ENCODE peak calls at places on chromosomes 16 and 17, in nine cellular contexts. A, N, Z, J, Y, W, B, O and P are unnamed samples. For H3K36me3, the result is how much of the 10 kb centered on the place peaks cover.

GRCh38 chr16:1509307-1510221 is 16.4 kb downstream of the TELO2 start:
- DNase-seq in N (peak), J (no peak), Z (no peak), A (no peak), B (no peak), Y (no peak), O (no peak), W (peak), P (no peak)

GRCh38 chr17:6544770-6545169 is 11.6 kb downstream of the PITPNM3 start:
- DNase-seq in W (no peak), Z (no peak), N (no peak), Y (peak), O (no peak), B (no peak), A (no peak), J (no peak), P (no peak)

GRCh38 chr17:47733047-47733413 is at the start of gene TBX21:
- DNase-seq in O (peak), Z (peak), A (no peak), Y (peak), B (peak), W (peak), N (peak), J (peak), P (peak)

GRCh38 chr17:69448431-69449102 is 34.1 kb downstream of the MAP2K6 start:
- DNase-seq in J (peak), A (peak), N (peak), Z (no peak), B (peak), Y (no peak), W (no peak), O (peak), P (no peak)

GRCh38 chr16:31708348-31708747 is 165.3 kb upstream of the ZNF267 start:
- DNase-seq in Y (no peak), J (no peak), A (no peak), Z (no peak), B (no peak), N (no peak), O (no peak), W (no peak), P (no peak)

GRCh38 chr16:74563828-74564263 is 43.1 kb downstream of the GLG1 start:
- DNase-seq in B (no peak), A (no peak), O (peak), Y (peak), W (no peak), J (no peak), N (peak), Z (no peak), P (no peak)

GRCh38 chr17:18862011-18862410 is 4.1 kb downstream of the PRPSAP2 start:
- DNase-seq in J (no peak), B (peak), N (no peak), Y (no peak), Z (no peak), W (no peak), A (no peak), O (no peak), P (no peak)

GRCh38 chr16:87446479-87446878 is 46.3 kb downstream of the ZCCHC14 start:
- DNase-seq in B (no peak), O (no peak), N (no peak), Z (no peak), Y (no peak), J (no peak), A (no peak), W (no peak), P (no peak)

GRCh38 chr17:59837362-59838195 is 55.2 kb downstream of the TUBD1 start:
- DNase-seq in B (peak), A (peak), N (no peak), Y (no peak), O (peak), J (no peak), Z (peak), W (peak), P (no peak)

GRCh38 chr17:48024149-48025039 is 13.2 kb downstream of the COPZ2 start:
- DNase-seq in Z (no peak), J (no peak), A (no peak), B (peak), N (peak), W (peak), Y (peak), O (peak), P (peak)

GRCh38 chr16:64830653-64831052 is 291.2 kb downstream of the CDH11 start:
- DNase-seq in Y (no peak), B (no peak), J (no peak), N (no peak), Z (no peak), O (no peak), W (no peak), A (no peak), P (no peak)

DNA sequence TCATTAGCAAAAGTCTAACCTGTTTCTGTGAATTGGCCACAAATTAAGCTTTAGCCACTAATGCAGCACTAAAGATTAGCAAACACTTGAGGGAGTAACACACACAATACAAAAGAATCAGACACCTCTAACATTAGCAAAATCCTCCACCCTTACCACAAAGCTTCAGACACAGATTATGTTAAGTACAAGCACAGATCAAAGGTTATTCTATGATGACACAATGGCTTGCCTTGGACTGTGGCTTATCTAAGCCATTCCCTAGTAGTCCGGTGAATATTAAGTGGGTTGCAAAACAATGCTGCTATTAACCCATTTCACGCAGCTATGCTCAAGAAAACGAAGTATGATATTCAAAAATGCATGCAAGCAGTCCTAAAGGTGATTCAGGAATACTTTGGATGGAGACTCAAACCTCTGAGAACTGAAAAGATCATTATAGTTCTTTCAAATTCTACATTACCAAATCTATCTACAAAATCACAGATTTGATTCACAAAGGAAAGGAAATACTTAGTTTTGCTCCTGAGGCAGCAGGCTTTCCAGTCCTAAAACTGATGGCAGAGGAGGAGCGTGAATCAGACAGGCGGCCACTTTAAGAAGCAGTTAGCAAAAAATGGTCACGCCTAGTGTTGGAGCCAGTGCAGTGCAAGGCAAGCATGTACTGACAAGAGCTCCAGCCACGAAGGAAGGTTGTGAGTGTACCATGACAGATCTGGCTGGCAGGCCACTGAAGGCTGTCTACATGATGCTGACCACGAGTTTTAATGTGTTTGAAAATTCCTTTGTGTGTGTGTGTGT is 67.2 kb downstream of the PARN start:
- DNase-seq in O (peak), W (no peak), J (no peak), Y (no peak), A (no peak), N (peak), Z (no peak), B (peak), P (peak)
- TF ChIP-seq CTCF in O (peak), W (no peak), J (no peak), Y (no peak), A (no peak), N (peak), Z (peak), B (peak), P (no peak)

DNA sequence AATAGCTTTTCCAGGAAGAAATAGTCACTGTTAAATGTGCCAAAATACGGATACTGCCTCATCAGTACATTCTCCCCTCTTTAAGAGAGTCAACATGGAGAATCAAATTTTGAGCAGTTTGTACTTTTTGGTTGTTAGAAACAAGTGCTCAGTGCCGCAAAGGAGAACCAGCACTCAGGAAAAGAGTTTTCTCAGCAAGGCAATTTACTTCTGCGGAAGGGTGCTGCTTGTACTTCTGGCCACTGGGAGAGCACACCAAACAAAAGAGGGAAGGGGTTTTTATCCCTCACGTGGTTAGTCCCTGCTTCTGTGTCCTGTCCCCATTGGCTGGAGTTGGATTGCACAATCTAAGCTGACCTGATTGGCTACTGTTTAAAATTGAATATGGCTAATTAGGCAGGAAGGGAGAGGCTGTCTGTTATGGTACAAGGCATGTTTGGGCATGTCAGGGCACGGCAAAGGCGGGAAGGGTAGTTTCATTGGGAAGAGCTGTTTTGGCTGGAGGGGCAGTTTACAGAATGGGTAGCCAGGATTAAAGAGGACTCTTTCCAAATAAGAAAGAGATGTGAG is 499.3 kb downstream of the CDH13 start:
- DNase-seq in O (no peak), J (no peak), A (no peak), B (no peak), W (no peak), N (no peak), Y (no peak), Z (no peak), P (no peak)
- H3K36me3 ChIP-seq in O (under half), J (under half), A (under half), B (under half), W (under half), N (under half), Y (under half), Z (under half), P (under half)

GRCh38 chr17:40615295-40615988 is 32.2 kb downstream of the SMARCE1 start:
- DNase-seq in B (peak), N (no peak), A (peak), Z (no peak), J (peak), O (peak), W (no peak), Y (no peak), P (peak)

GRCh38 chr17:40616592-40616991 is 31.0 kb downstream of the SMARCE1 start:
- DNase-seq in A (no peak), J (no peak), O (no peak), Z (no peak), Y (no peak), B (no peak), W (no peak), N (no peak), P (no peak)

GRCh38 chr17:40615989-40616476 is 31.6 kb downstream of the SMARCE1 start:
- DNase-seq in W (no peak), Y (no peak), B (no peak), J (no peak), N (no peak), Z (no peak), A (no peak), O (no peak), P (no peak)

GRCh38 chr17:40613755-40614154 is 33.9 kb downstream of the SMARCE1 start:
- DNase-seq in Z (no peak), B (no peak), W (no peak), A (no peak), Y (no peak), J (no peak), O (no peak), N (no peak), P (no peak)

DNA sequence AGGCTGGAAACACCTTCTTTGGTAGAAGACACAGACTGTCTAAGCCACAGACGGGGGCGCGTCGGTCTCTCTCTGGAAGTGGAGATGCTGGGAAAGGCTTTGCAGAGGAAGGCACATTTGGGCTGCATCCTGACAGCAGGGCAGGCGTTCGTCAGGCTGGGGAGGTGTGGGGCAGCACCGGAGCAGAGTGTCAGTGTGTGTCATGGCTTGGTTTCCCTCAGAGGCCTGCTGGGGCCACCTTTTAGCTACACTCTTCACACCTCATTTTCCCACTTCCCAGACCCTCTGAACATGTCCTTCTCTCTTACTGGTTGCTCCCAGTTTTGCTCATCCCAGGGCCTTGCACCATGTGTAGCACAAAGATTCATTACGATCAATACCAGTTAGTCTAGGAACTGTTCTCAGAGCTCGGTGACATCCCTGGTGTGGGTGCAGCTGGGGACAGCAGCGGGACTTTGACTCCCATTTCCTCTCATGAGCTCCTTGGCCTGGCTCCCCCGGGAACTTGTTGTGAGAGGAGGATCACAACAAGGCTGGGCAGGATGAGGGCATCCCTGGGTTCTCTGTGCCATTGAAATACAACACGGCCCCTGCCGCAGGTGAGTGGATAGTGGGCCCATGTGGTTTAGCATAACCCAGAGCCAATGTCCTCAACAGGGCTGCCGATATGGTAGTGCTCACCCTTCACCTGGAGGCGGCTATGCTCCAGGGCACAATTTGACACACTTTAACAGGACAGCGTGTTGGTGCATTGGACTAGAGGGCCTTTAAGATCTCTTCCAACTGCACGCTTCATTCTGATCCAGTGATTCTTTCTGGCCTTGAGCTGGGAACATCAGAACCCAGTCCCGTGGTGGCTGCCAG is 33.0 kb downstream of the SMARCE1 start:
- DNase-seq in Y (no peak), N (no peak), J (no peak), O (no peak), W (no peak), B (no peak), A (no peak), Z (no peak), P (no peak)
- H3K4me3 ChIP-seq in Y (no peak), N (no peak), J (no peak), O (no peak), W (no peak), B (no peak), A (no peak), Z (no peak), P (no peak)

GRCh38 chr17:17445296-17445924 is 31.4 kb upstream of the MED9 start:
- DNase-seq in O (no peak), A (no peak), W (no peak), N (no peak), J (no peak), Y (no peak), Z (no peak), B (no peak), P (no peak)
- TF ChIP-seq CTCF in O (no peak), A (no peak), W (no peak), N (no peak), J (no peak), Y (no peak), Z (no peak), B (no peak), P (no peak)

GRCh38 chr16:23668873-23669272 is 9.8 kb upstream of the PLK1 start:
- DNase-seq in O (no peak), Y (no peak), A (no peak), Z (no peak), J (no peak), B (no peak), W (no peak), N (no peak), P (no peak)

GRCh38 chr16:23668225-23668624 is 10.5 kb upstream of the PLK1 start:
- DNase-seq in Z (no peak), B (no peak), W (no peak), J (no peak), O (no peak), N (no peak), A (no peak), Y (no peak), P (no peak)

GRCh38 chr16:23666919-23667659 is 11.6 kb upstream of the PLK1 start:
- DNase-seq in N (no peak), Y (no peak), J (no peak), B (no peak), A (no peak), O (no peak), W (no peak), Z (no peak), P (no peak)

DNA sequence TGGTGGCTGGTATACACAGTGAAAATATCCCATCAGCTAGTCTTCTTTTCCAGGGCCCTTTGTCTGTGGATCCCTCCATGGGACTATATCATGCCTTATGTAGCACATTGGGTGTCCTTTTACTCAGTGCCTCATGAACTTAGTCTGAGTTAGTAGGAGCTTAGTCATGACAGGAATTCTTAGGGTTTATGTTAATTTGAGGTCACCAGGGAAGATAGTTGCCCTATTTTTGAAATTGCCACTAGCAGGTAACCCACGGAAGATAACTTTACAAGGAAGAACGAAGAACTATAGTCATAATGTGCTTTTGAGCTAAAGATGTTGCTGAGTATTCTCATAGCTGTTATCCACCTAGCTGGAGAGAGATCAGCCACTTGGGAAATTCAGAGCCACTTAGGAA is 14.8 kb upstream of the PLK1 start:
- DNase-seq in O (no peak), Y (no peak), A (no peak), J (no peak), Z (no peak), B (no peak), N (no peak), W (no peak), P (no peak)
- H3K36me3 ChIP-seq in O (half or more), Y (half or more), A (under half), J (half or more), Z (half or more), B (under half), N (under half), W (half or more), P (half or more)

GRCh38 chr17:80619535-80620235 is 75.0 kb downstream of the RPTOR start:
- DNase-seq in O (no peak), N (no peak), A (no peak), Y (no peak), W (no peak), B (no peak), Z (no peak), J (no peak), P (no peak)
- H3K4me3 ChIP-seq in O (no peak), N (no peak), A (no peak), Y (no peak), W (no peak), B (no peak), Z (no peak), J (no peak), P (no peak)